ENCODE peak calls at places on chromosome 19, in nine cellular contexts. T, U, H, D, K, P, N, R and A are unnamed samples.
A peak's percentile ranks its signal among the peaks of the same experiment; 100 is the strongest.

GRCh38 chr19:46288896-46289588 is 7.8 kb upstream of the HIF3A start:
- ATAC-seq in K (peak; percentile 40), D (peak; percentile 14), P (peak; percentile 86), H (peak; percentile 83), T (peak; percentile 27), U (peak; percentile 87), N (peak; percentile 42), R (no peak), A (peak; percentile 86)

GRCh38 chr19:2476451-2477140 is 669 bp downstream of the GADD45B start:
- ATAC-seq in N (no peak), D (peak; percentile 0), R (peak; percentile 17), H (peak; percentile 1), T (no peak), P (peak; percentile 1), U (peak; percentile 2), K (peak; percentile 5), A (peak; percentile 0)

GRCh38 chr19:5536337-5536894 is 31.3 kb downstream of the TINCR start:
- ATAC-seq in K (peak; percentile 72), R (no peak), N (peak; percentile 86), D (peak; percentile 39), H (no peak), T (no peak), U (peak; percentile 73), P (peak; percentile 86), A (peak; percentile 87)

GRCh38 chr19:46413262-46414031 is at the start of gene CCDC8:
- ATAC-seq in R (no peak), N (peak; percentile 94), H (peak; percentile 71), U (no peak), P (peak; percentile 96), K (no peak), T (peak; percentile 76), D (peak; percentile 86), A (peak; percentile 84)

GRCh38 chr19:39202998-39203355 is 1.1 kb downstream of the SYCN start:
- ATAC-seq in D (no peak), P (no peak), R (no peak), K (no peak), N (no peak), H (no peak), T (no peak), U (no peak), A (no peak)

GRCh38 chr19:29117926-29118325 is 95.0 kb downstream of the UQCRFS1 start:
- ATAC-seq in H (no peak), N (no peak), R (no peak), P (no peak), D (peak; percentile 35), U (no peak), T (no peak), K (no peak), A (peak; percentile 30)

GRCh38 chr19:47609885-47610545 is 1.1 kb downstream of the BICRA start:
- ATAC-seq in H (peak; percentile 45), R (peak; percentile 46), D (peak; percentile 23), N (no peak), T (peak; percentile 3), U (peak; percentile 2), P (peak; percentile 20), K (no peak), A (no peak)

GRCh38 chr19:5665781-5666513 is 14.4 kb downstream of the MICOS13 start:
- ATAC-seq in H (peak; percentile 88), N (no peak), T (no peak), U (peak; percentile 77), D (no peak), R (peak; percentile 82), K (peak; percentile 80), P (no peak), A (no peak)

GRCh38 chr19:47813304-47813994 is 8.3 kb upstream of the CRX start:
- ATAC-seq in K (peak; percentile 99), U (peak; percentile 95), N (peak; percentile 68), T (no peak), R (peak; percentile 97), H (peak; percentile 91), P (peak; percentile 80), D (peak; percentile 81), A (peak; percentile 58)

GRCh38 chr19:40739871-40740703 is 10.2 kb downstream of the ACTMAP start:
- ATAC-seq in N (no peak), K (no peak), H (no peak), D (peak; percentile 9), P (peak; percentile 5), T (peak; percentile 13), R (no peak), U (peak; percentile 4), A (peak; percentile 10)

GRCh38 chr19:32691291-32691951 is at the start of gene NUDT19:
- ATAC-seq in N (peak; percentile 95), U (peak; percentile 96), D (peak; percentile 93), H (peak; percentile 97), P (peak; percentile 98), R (peak; percentile 94), K (peak; percentile 96), T (peak; percentile 87), A (peak; percentile 95)
- TF ChIP-seq POLR2A in N (peak; percentile 70), U (peak; percentile 92), D (peak; percentile 84), H (peak; percentile 81), P (peak; percentile 46), R (peak; percentile 73), K (peak; percentile 84), T (peak; percentile 85), A (peak; percentile 46)

GRCh38 chr19:54379187-54379678 is 14.5 kb upstream of the LAIR1 start:
- ATAC-seq in N (no peak), K (no peak), P (no peak), D (no peak), R (no peak), T (no peak), H (no peak), U (no peak), A (no peak)
- H3K27ac ChIP-seq in N (no peak overlapping the region), K (no peak overlapping the region), P (peak overlapping the region; percentile 52), D (peak overlapping the region; percentile 76), R (no peak overlapping the region), T (no peak overlapping the region), H (no peak overlapping the region), U (no peak overlapping the region), A (no peak overlapping the region)

GRCh38 chr19:16572332-16573211 is at the start of gene SLC35E1:
- ATAC-seq in R (peak; percentile 97), P (peak; percentile 96), U (peak; percentile 96), N (peak; percentile 96), D (peak; percentile 96), T (peak; percentile 88), H (peak; percentile 96), K (peak; percentile 95), A (peak; percentile 97)
- TF ChIP-seq POLR2A in R (peak; percentile 89), P (peak; percentile 70), U (peak; percentile 69), N (peak; percentile 65), D (peak; percentile 68), T (peak; percentile 89), H (peak; percentile 88), K (peak; percentile 83), A (peak; percentile 73)

GRCh38 chr19:12034196-12034595 is 1.3 kb downstream of the ZNF433 start:
- ATAC-seq in R (no peak), U (no peak), N (peak; percentile 25), T (no peak), H (no peak), K (no peak), P (no peak), D (no peak), A (no peak)
- H3K27ac ChIP-seq in R (no peak overlapping the region), U (no peak overlapping the region), N (peak overlapping the region; percentile 93), T (no peak overlapping the region), H (no peak overlapping the region), K (no peak overlapping the region), P (no peak overlapping the region), D (no peak overlapping the region), A (no peak overlapping the region)

DNA sequence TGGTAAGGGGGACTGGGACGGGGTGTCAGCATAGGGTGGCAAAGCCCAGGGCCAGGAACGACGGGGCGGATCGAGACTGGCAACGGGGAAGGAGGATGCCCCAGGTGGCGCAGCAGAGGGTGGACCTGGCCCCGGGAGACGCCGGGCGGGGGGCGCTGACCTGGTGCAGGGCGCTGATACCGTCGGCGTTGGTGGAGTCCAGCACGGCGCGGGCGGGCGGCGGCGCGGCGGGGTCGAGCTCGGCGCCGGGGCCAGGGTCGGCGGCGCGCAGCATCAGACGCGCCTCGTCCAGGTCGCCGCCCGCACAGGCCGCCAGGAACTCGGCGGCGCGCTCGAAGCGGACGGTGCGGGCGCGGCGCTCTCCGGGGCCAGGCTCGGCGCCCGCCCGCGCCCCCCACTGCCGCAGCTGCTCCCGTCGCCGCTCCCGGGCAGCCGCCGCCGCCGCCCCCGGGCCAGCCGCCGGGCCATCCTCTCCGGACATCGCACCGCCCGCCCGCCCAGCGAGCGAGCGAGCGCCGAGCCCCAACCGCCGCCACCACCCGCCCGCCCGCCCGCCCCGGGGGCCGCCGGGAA is 288 bp downstream of the PPP1R12C start:
- ATAC-seq in D (no peak), N (peak; percentile 10), R (peak; percentile 38), K (peak; percentile 26), H (no peak), P (no peak), U (peak; percentile 14), T (peak; percentile 3), A (peak; percentile 0)
- TF ChIP-seq POLR2A in D (no peak), N (no peak), R (no peak), K (no peak), H (peak; percentile 1), P (no peak), U (peak; percentile 34), T (peak; percentile 67), A (peak; percentile 79)

DNA sequence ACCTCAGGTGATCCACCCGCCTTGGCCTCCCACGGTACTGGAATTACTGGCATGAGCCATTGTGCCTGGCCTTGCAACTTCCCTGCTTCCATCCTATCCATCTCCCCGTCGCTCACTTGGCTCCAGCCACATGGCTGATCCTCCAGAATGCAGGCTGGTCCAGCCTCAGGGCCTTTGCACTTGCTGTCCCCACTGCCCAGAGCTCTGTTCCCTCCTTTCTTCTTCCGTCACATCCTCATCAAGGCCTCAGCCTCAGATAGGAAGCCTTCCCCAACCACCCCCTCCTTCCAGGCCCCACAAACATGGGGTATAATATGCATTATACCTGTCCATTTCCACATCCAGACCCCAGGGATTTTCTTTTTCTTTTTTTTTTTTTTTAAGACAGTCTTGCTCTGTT is 16.2 kb downstream of the MAST3 start:
- ATAC-seq in R (no peak), P (no peak), K (no peak), H (no peak), D (no peak), N (no peak), U (no peak), T (no peak), A (no peak)
- H3K27ac ChIP-seq in R (no peak overlapping the region), P (no peak overlapping the region), K (no peak overlapping the region), H (no peak overlapping the region), D (no peak overlapping the region), N (no peak overlapping the region), U (no peak overlapping the region), T (no peak overlapping the region), A (no peak overlapping the region)

DNA sequence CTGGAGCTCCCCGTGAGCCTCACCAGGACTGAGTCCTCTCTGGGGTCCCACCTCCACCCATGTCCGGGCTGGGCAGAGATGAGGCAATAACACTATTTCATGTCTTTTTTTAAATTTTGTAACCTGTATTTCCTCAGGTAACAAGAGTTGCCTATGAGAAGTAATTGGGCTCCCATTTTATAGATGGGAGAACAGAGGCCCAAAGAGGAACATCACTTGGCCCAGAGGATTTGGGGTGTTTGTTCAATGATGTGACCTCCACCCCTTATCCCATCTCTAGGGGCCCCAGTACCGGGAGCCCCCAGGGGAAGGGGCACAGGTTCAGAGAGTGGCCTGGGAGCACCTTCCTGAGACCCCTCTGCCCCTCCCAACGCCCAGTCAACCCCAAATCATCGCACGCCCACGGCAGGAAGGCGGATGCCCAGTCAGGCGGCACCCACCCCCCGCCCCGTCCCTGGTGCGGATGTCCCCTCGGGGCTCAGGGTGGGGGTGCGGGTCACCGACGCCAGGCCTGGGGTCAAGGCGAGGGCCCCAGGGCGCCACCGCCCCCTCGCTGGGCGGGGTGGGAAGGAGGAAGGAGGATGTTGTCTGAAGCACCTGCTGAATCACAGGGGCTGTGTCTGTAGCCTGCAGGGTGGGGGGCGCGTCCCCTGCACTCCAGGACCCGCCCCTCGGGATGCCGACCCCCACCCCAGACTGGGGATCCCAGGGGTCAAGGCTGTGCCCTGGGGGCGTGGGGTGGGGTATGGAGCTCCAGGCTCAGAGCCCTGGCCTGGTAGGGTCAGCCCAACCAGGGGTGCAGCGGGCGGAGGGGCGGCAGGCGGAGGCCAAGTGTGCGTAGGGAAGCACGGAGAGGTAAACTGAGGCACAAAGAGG is 9.0 kb upstream of the CIRBP start:
- ATAC-seq in N (no peak), T (no peak), K (peak; percentile 1), D (peak; percentile 3), U (peak; percentile 32), R (peak; percentile 14), P (peak; percentile 4), H (no peak), A (no peak)
- TF ChIP-seq POLR2A in N (no peak), T (no peak), K (no peak), D (no peak), U (no peak), R (no peak), P (no peak), H (no peak), A (no peak)